ENCODE peak calls at places on chromosomes 3 and 15, in eight cellular contexts. L is dorsolateral prefrontal cortex, V is mesothelial cell of epicardium, H is midbrain, U is mammary epithelial cell, N is cardiac muscle cell, O is fibroblast of lung, T is activated gamma-delta T cell. A is an unnamed sample.

GRCh38 chr3:186502138-186502941 is 41.8 kb downstream of the CRYGS start:
- DNase-seq in L (no peak), U (no peak), V (no peak), O (no peak), T (no peak), N (peak), H (no peak), A (peak)

GRCh38 chr15:69996321-69996720 is 101.4 kb downstream of the TLE3 start:
- DNase-seq in V (no peak), O (no peak), H (no peak), L (no peak), N (no peak), T (no peak), U (no peak), A (no peak)

GRCh38 chr3:59016930-59017616 is 32.8 kb downstream of the CFAP20DC start:
- DNase-seq in T (no peak), N (no peak), U (no peak), H (no peak), V (no peak), L (no peak), O (no peak), A (no peak)

GRCh38 chr3:52705438-52705687 is 228 bp downstream of the GLT8D1 start:
- DNase-seq in U (no peak), L (no peak), T (no peak), H (no peak), N (no peak), V (no peak), O (no peak), A (no peak)

GRCh38 chr15:77753939-77754338 is 121.2 kb upstream of the LINGO1 start:
- DNase-seq in H (no peak), L (no peak), O (no peak), T (no peak), U (no peak), N (no peak), V (no peak), A (no peak)

GRCh38 chr3:58659051-58659675 is 7.4 kb downstream of the FAM3D start:
- DNase-seq in O (peak), T (no peak), H (no peak), U (peak), V (no peak), N (peak), L (no peak), A (peak)

GRCh38 chr3:177516130-177517011 is 319.1 kb upstream of the TBL1XR1 start:
- DNase-seq in V (no peak), T (no peak), O (peak), L (no peak), H (peak), N (peak), U (no peak), A (peak)

GRCh38 chr15:68379058-68379758 is 52.8 kb downstream of the ITGA11 start:
- DNase-seq in U (no peak), H (no peak), N (no peak), T (no peak), V (no peak), O (no peak), L (no peak), A (no peak)

GRCh38 chr3:52153389-52154096 is 680 bp downstream of the POC1A start:
- DNase-seq in V (no peak), U (peak), N (peak), T (no peak), H (no peak), L (no peak), O (peak), A (peak)

GRCh38 chr15:56532766-56533455 is 68.0 kb upstream of the MNS1 start:
- DNase-seq in N (no peak), H (no peak), L (no peak), O (peak), U (no peak), T (no peak), V (no peak), A (no peak)

GRCh38 chr3:55514962-55515361 is 27.9 kb upstream of the WNT5A start:
- DNase-seq in H (no peak), T (no peak), N (no peak), V (no peak), U (no peak), O (no peak), L (no peak), A (no peak)

GRCh38 chr3:170907519-170908234 is 760 bp downstream of the EIF5A2 start:
- DNase-seq in T (no peak), H (no peak), L (no peak), O (peak), N (peak), U (peak), V (no peak), A (no peak)

GRCh38 chr3:56914646-56915045 is 112.9 kb upstream of the ARHGEF3 start:
- DNase-seq in U (no peak), H (no peak), O (no peak), V (no peak), N (no peak), T (no peak), L (no peak), A (no peak)

GRCh38 chr3:156721687-156722086 is 47.3 kb downstream of the TIPARP start:
- DNase-seq in N (no peak), U (no peak), L (no peak), O (no peak), V (no peak), H (no peak), T (no peak), A (no peak)

GRCh38 chr3:78096488-78097255 is 1056.8 kb downstream of the ROBO2 start:
- DNase-seq in L (no peak), N (no peak), V (no peak), U (peak), T (no peak), H (no peak), O (peak), A (no peak)

A was measured in H7.